ENCODE peak calls at places on chromosomes 7 and 10, in four cellular contexts. N, D, X and J are unnamed samples.

GRCh38 chr7:151717918-151718317 is 159.0 kb downstream of the PRKAG2 start:
- DNase-seq in N (no peak), D (no peak), X (no peak), J (no peak)

GRCh38 chr10:127612-128432 is 7.4 kb upstream of the ZMYND11 start:
- DNase-seq in N (peak), D (no peak), X (no peak), J (no peak)

GRCh38 chr7:37128644-37129043 is 320.0 kb downstream of the ELMO1 start:
- DNase-seq in N (no peak), D (no peak), X (no peak), J (no peak)

GRCh38 chr7:85324145-85324799 is 137.4 kb upstream of the SEMA3D start:
- DNase-seq in N (no peak), D (no peak), X (no peak), J (peak)

GRCh38 chr10:49593564-49593875 is 16.6 kb upstream of the SLC18A3 start:
- DNase-seq in N (no peak), D (no peak), X (no peak), J (no peak)

GRCh38 chr10:110524179-110524863 is 26.6 kb downstream of the DUSP5 start:
- DNase-seq in N (no peak), D (no peak), X (no peak), J (no peak)

GRCh38 chr10:129952771-129953489 is 11.1 kb downstream of the EBF3 start:
- DNase-seq in N (no peak), D (no peak), X (no peak), J (no peak)

GRCh38 chr10:15748137-15748536 is 28.4 kb upstream of the ITGA8 start:
- DNase-seq in N (no peak), D (no peak), X (no peak), J (no peak)

GRCh38 chr7:20316706-20317105 is 14.0 kb upstream of the ITGB8 start:
- DNase-seq in N (no peak), D (no peak), X (no peak), J (no peak)

GRCh38 chr7:123622660-123623386 is 21.2 kb downstream of the ASB15 start:
- DNase-seq in N (no peak), D (peak), X (no peak), J (no peak)

GRCh38 chr7:112052993-112053392 is 153.2 kb downstream of the DOCK4 start:
- DNase-seq in N (no peak), D (peak), X (no peak), J (no peak)

GRCh38 chr10:113216068-113216467 is 266.0 kb downstream of the TCF7L2 start:
- DNase-seq in N (no peak), D (no peak), X (no peak), J (no peak)

GRCh38 chr10:62306663-62307062 is 38.0 kb upstream of the RTKN2 start:
- DNase-seq in N (no peak), D (no peak), X (no peak), J (no peak)

GRCh38 chr10:127945335-127945734 is 38.4 kb downstream of the PTPRE start:
- DNase-seq in N (no peak), D (no peak), X (no peak), J (no peak)

GRCh38 chr10:93495654-93496321 is 624 bp upstream of the CEP55 start:
- DNase-seq in N (no peak), D (peak), X (peak), J (peak)

GRCh38 chr7:2200584-2200980 is 32.2 kb downstream of the MAD1L1 start:
- DNase-seq in N (no peak), D (no peak), X (no peak), J (no peak)

GRCh38 chr10:6240254-6240653 is 37.5 kb downstream of the PFKFB3 start:
- DNase-seq in N (no peak), D (no peak), X (no peak), J (no peak)

GRCh38 chr10:72086466-72087391 is 1.6 kb downstream of the SPOCK2 start:
- DNase-seq in N (no peak), D (peak), X (no peak), J (no peak)

GRCh38 chr7:157689269-157690057 is 352.7 kb downstream of the DNAJB6 start:
- DNase-seq in N (no peak), D (no peak), X (no peak), J (no peak)

GRCh38 chr7:68321776-68322496 is 1276.3 kb upstream of the AUTS2 start:
- DNase-seq in N (no peak), D (no peak), X (no peak), J (no peak)

GRCh38 chr10:844552-844951 is 87.0 kb downstream of the LARP4B start:
- DNase-seq in N (no peak), D (no peak), X (no peak), J (no peak)

GRCh38 chr7:50397320-50397970 is 52.7 kb downstream of the FIGNL1 start:
- DNase-seq in N (peak), D (no peak), X (no peak), J (no peak)

GRCh38 chr7:156969972-156970420 is 20.5 kb downstream of the NOM1 start:
- DNase-seq in N (no peak), D (no peak), X (no peak), J (no peak)

GRCh38 chr10:48533951-48534720 is 70.7 kb downstream of the ARHGAP22 start:
- DNase-seq in N (no peak), D (no peak), X (no peak), J (no peak)

GRCh38 chr10:24360286-24361127 is 151.6 kb downstream of the KIAA1217 start:
- DNase-seq in N (no peak), D (peak), X (peak), J (peak)

GRCh38 chr7:5035276-5035675 is 10.4 kb upstream of the RBAK start:
- DNase-seq in N (no peak), D (no peak), X (no peak), J (no peak)

GRCh38 chr10:70736470-70736982 is 48.7 kb downstream of the TBATA start:
- DNase-seq in N (no peak), D (peak), X (no peak), J (no peak)

GRCh38 chr7:16078076-16078952 is 343.0 kb downstream of the CRPPA start:
- DNase-seq in N (no peak), D (peak), X (peak), J (peak)

GRCh38 chr7:98365863-98366561 is 34.9 kb downstream of the BAIAP2L1 start:
- DNase-seq in N (no peak), D (no peak), X (no peak), J (no peak)

GRCh38 chr7:98364220-98364619 is 36.7 kb downstream of the BAIAP2L1 start:
- DNase-seq in N (no peak), D (no peak), X (no peak), J (no peak)

GRCh38 chr7:98368721-98369120 is 32.2 kb downstream of the BAIAP2L1 start:
- DNase-seq in N (no peak), D (no peak), X (no peak), J (no peak)

GRCh38 chr7:98369726-98370125 is 31.2 kb downstream of the BAIAP2L1 start:
- DNase-seq in N (no peak), D (no peak), X (no peak), J (no peak)

DNA sequence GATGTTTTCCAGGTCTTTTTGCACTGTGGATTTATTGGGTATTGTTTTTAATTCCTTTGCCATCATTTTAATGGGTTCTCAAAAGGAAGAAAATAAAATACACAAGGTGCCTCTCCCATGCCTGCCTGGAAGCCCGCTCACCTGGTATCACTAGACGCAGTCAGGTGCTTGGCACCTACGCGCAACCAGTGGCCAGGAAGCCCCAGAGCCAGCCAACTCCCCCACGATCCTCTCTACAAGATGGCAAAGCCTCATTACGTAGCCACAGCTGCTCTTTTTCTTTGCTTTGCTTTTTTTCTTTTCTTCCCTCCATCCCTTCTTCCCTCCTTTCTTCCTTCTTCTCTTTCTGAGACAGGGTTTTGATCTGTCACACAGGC is 34.3 kb downstream of the BAIAP2L1 start:
- DNase-seq in N (no peak), D (no peak), X (no peak), J (no peak)
- TF ChIP-seq TARDBP in N (no peak), D (no peak), X (no peak), J (no peak)

DNA sequence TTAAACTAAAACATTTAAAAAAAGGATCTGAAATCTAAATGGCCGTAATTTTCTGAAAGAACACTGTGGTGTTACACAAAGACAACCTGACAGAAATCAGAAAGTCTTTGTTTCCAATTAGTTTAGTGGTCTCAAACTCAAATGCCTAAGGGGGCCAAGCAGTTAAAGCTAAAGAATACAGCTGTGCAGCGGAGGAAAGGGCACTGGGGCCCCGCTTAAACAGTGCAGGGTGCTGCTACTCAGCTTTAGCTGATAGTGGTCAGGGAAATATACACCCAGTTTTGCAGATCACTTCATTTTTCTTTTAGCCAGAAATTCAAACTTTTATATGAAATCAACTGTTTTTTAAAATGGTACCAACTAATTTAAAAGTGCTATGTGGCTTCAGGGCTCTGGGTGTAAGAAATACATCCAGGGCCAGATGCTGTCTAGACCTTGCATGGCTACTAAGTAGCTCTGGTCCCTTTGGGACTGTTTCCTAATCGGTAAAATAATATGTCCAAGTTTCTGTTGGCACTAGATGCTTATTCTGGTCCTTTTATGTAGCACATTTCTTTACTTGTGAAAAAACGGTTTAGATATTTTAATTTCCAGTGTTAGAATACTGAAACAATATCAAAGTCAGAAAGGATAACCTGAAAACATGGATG is 161.8 kb upstream of the LAMB4 start:
- DNase-seq in N (no peak), D (no peak), X (no peak), J (no peak)
- TF ChIP-seq TARDBP in N (no peak), D (no peak), X (no peak), J (no peak)

GRCh38 chr10:124299726-124300125 is 119.0 kb downstream of the OAT start:
- DNase-seq in N (no peak), D (no peak), X (no peak), J (no peak)

GRCh38 chr10:124301736-124302135 is 117.0 kb downstream of the OAT start:
- DNase-seq in N (no peak), D (no peak), X (no peak), J (no peak)

GRCh38 chr10:124300735-124301134 is 118.0 kb downstream of the OAT start:
- DNase-seq in N (no peak), D (no peak), X (no peak), J (no peak)

GRCh38 chr10:124298891-124299290 is 119.8 kb downstream of the OAT start:
- DNase-seq in N (no peak), D (no peak), X (no peak), J (no peak)

GRCh38 chr10:124300224-124300623 is 118.5 kb downstream of the OAT start:
- DNase-seq in N (no peak), D (no peak), X (no peak), J (no peak)
- TF ChIP-seq TARDBP in N (no peak), D (no peak), X (no peak), J (no peak)

DNA sequence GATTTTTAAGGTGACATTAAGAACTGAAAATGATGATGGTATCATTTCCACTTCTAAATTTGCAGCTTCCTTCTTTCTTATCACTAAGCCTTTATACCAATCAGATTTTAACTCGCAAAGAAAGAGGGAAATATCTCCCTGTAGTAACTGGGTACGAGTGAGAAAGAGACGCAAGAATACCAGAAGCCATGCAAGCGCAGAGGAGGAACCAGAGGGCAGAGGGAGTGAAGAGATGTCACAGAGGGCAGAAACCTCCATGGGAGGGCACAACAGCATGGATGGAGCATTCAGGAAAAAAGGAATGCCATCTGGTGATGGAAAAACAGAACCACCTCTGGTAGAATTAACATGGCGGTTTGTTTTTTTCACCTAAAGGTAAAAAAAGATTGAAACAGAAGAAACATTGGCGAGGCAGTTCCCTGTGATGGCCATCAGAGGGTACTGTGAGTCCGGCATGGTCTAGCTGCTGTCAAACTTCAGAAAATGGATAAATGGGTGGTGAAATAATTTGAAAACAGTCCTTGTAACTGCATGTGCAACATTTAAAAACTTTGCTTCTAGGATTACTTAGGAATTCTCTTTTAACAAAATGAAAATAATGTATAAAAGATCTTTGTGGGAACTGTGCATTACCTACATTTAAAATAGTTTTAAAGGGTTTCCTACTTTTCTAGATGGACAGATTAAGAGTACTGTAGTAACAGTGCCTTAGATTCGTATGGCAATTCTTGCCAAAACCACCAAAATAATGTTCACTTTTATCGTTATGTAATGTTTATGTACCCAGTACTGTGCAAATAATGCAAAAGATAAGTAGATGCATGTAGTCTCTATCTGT is 91.8 kb downstream of the ARHGAP12 start:
- DNase-seq in N (no peak), D (peak), X (peak), J (peak)
- TF ChIP-seq TARDBP in N (no peak), D (no peak), X (no peak), J (no peak)

GRCh38 chr10:26483554-26483953 is 45.4 kb downstream of the APBB1IP start:
- DNase-seq in N (no peak), D (peak), X (no peak), J (no peak)

GRCh38 chr10:26478061-26478460 is 39.9 kb downstream of the APBB1IP start:
- DNase-seq in N (no peak), D (no peak), X (no peak), J (no peak)

GRCh38 chr10:26481914-26482550 is 43.9 kb downstream of the APBB1IP start:
- DNase-seq in N (no peak), D (no peak), X (no peak), J (no peak)

GRCh38 chr10:26479766-26480492 is 41.8 kb downstream of the APBB1IP start:
- DNase-seq in N (no peak), D (no peak), X (no peak), J (no peak)

DNA sequence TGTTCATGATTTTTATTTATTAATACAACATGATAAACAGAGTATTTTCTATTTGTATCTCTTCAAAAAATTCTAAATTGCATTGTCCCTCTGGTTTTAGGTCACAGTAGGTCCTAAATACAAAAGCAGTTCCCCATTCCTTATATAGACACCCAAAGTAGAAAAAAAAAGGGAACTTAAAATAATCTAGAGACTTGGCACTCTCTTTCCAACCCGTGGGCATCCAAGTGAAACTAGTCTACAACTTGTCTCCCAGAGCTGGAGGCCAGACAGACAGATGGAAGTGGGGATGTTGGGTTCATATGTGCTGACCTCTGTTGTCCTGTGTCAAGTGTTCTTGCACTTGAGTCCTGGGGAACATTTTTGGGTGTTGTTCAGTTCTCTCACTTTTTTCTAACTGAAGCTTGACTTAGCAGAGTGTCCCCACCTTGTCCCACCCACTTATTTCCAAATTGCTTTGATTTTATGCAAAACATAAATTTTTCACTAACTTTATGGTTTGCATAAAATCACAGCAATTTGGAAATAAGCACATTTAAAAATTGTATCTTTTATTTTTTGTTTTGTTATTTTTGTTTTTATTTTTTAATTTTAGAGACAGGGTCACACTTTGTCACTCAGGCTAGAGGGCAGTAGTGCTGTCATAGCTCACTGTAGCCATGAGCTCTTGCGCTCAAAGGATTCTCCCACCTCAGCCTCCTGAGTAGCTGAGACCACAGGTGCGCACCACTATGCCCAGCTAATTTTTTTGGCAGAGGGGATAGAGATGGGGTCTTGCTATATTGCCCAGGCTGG is 43.0 kb downstream of the APBB1IP start:
- DNase-seq in N (no peak), D (no peak), X (no peak), J (no peak)
- TF ChIP-seq TARDBP in N (no peak), D (no peak), X (no peak), J (no peak)

GRCh38 chr7:155961241-155962190 is 149.3 kb upstream of the SHH start:
- DNase-seq in N (no peak), D (peak), X (no peak), J (no peak)
- TF ChIP-seq TARDBP in N (no peak), D (no peak), X (no peak), J (no peak)